ENCODE peak calls at places on chromosome 9, in ten cellular contexts. One of them, this sample, is unnamed.

GRCh38 chr9:2418619-2419018 is 203.0 kb upstream of the VLDLR start:
- DNase-seq in naive thymus-derived CD8-positive, alpha-beta T cell: no peak
- DNase-seq in AG09309: peak
- DNase-seq in fibroblast of pulmonary artery: peak
- DNase-seq in A549: no peak
- DNase-seq in AG08396: no peak
- DNase-seq in right cardiac atrium: no peak
- DNase-seq in CD4-positive, alpha-beta T cell: no peak
- DNase-seq in NCI-H2029: no peak
- DNase-seq in stimulated activated CD4-positive, alpha-beta T cell treated with anti-CD3 and anti-CD28 coated beads, Interleukin-2, amount 100 ng/mL, for 48 hours: no peak
- DNase-seq in this sample: peak

GRCh38 chr9:114852050-114852594 is 46.3 kb upstream of the TNFSF15 start:
- DNase-seq in naive thymus-derived CD8-positive, alpha-beta T cell: no peak
- DNase-seq in AG09309: peak
- DNase-seq in fibroblast of pulmonary artery: peak
- DNase-seq in A549: no peak
- DNase-seq in AG08396: no peak
- DNase-seq in right cardiac atrium: no peak
- DNase-seq in CD4-positive, alpha-beta T cell: no peak
- DNase-seq in NCI-H2029: no peak
- DNase-seq in stimulated activated CD4-positive, alpha-beta T cell treated with anti-CD3 and anti-CD28 coated beads, Interleukin-2, amount 100 ng/mL, for 48 hours: no peak
- DNase-seq in this sample: no peak

GRCh38 chr9:4375424-4376195 is 75.7 kb upstream of the GLIS3 start:
- DNase-seq in naive thymus-derived CD8-positive, alpha-beta T cell: no peak
- DNase-seq in AG09309: peak
- DNase-seq in fibroblast of pulmonary artery: peak
- DNase-seq in A549: peak
- DNase-seq in AG08396: peak
- DNase-seq in right cardiac atrium: no peak
- DNase-seq in CD4-positive, alpha-beta T cell: no peak
- DNase-seq in NCI-H2029: no peak
- DNase-seq in stimulated activated CD4-positive, alpha-beta T cell treated with anti-CD3 and anti-CD28 coated beads, Interleukin-2, amount 100 ng/mL, for 48 hours: no peak
- DNase-seq in this sample: peak

GRCh38 chr9:129208191-129209091 is 30.4 kb upstream of the IER5L start:
- DNase-seq in naive thymus-derived CD8-positive, alpha-beta T cell: peak
- DNase-seq in AG09309: no peak
- DNase-seq in fibroblast of pulmonary artery: no peak
- DNase-seq in A549: no peak
- DNase-seq in AG08396: no peak
- DNase-seq in right cardiac atrium: no peak
- DNase-seq in CD4-positive, alpha-beta T cell: no peak
- DNase-seq in NCI-H2029: no peak
- DNase-seq in stimulated activated CD4-positive, alpha-beta T cell treated with anti-CD3 and anti-CD28 coated beads, Interleukin-2, amount 100 ng/mL, for 48 hours: no peak
- DNase-seq in this sample: no peak

GRCh38 chr9:86355814-86356213 is 1.6 kb upstream of the TUT7 start:
- DNase-seq in naive thymus-derived CD8-positive, alpha-beta T cell: no peak
- DNase-seq in AG09309: no peak
- DNase-seq in fibroblast of pulmonary artery: no peak
- DNase-seq in A549: no peak
- DNase-seq in AG08396: no peak
- DNase-seq in right cardiac atrium: no peak
- DNase-seq in CD4-positive, alpha-beta T cell: no peak
- DNase-seq in NCI-H2029: no peak
- DNase-seq in stimulated activated CD4-positive, alpha-beta T cell treated with anti-CD3 and anti-CD28 coated beads, Interleukin-2, amount 100 ng/mL, for 48 hours: no peak
- DNase-seq in this sample: no peak

GRCh38 chr9:98146101-98146991 is 27.3 kb upstream of the TRIM14 start:
- DNase-seq in naive thymus-derived CD8-positive, alpha-beta T cell: no peak
- DNase-seq in AG09309: peak
- DNase-seq in fibroblast of pulmonary artery: peak
- DNase-seq in A549: peak
- DNase-seq in AG08396: peak
- DNase-seq in right cardiac atrium: no peak
- DNase-seq in CD4-positive, alpha-beta T cell: no peak
- DNase-seq in NCI-H2029: peak
- DNase-seq in stimulated activated CD4-positive, alpha-beta T cell treated with anti-CD3 and anti-CD28 coated beads, Interleukin-2, amount 100 ng/mL, for 48 hours: no peak
- DNase-seq in this sample: peak

GRCh38 chr9:136059851-136060670 is 35.0 kb downstream of the NACC2 start:
- DNase-seq in naive thymus-derived CD8-positive, alpha-beta T cell: no peak
- DNase-seq in AG09309: peak
- DNase-seq in fibroblast of pulmonary artery: peak
- DNase-seq in A549: no peak
- DNase-seq in AG08396: no peak
- DNase-seq in right cardiac atrium: no peak
- DNase-seq in CD4-positive, alpha-beta T cell: no peak
- DNase-seq in NCI-H2029: no peak
- DNase-seq in stimulated activated CD4-positive, alpha-beta T cell treated with anti-CD3 and anti-CD28 coated beads, Interleukin-2, amount 100 ng/mL, for 48 hours: no peak
- DNase-seq in this sample: no peak

GRCh38 chr9:68706579-68707201 is 1.6 kb downstream of the PIP5K1B start:
- DNase-seq in naive thymus-derived CD8-positive, alpha-beta T cell: no peak
- DNase-seq in AG09309: no peak
- DNase-seq in fibroblast of pulmonary artery: no peak
- DNase-seq in A549: no peak
- DNase-seq in AG08396: no peak
- DNase-seq in right cardiac atrium: no peak
- DNase-seq in CD4-positive, alpha-beta T cell: no peak
- DNase-seq in NCI-H2029: no peak
- DNase-seq in stimulated activated CD4-positive, alpha-beta T cell treated with anti-CD3 and anti-CD28 coated beads, Interleukin-2, amount 100 ng/mL, for 48 hours: no peak
- DNase-seq in this sample: no peak

GRCh38 chr9:27368317-27368985 is 71.5 kb upstream of the EQTN start:
- DNase-seq in naive thymus-derived CD8-positive, alpha-beta T cell: no peak
- DNase-seq in AG09309: no peak
- DNase-seq in fibroblast of pulmonary artery: peak
- DNase-seq in A549: no peak
- DNase-seq in AG08396: no peak
- DNase-seq in right cardiac atrium: no peak
- DNase-seq in CD4-positive, alpha-beta T cell: no peak
- DNase-seq in NCI-H2029: no peak
- DNase-seq in stimulated activated CD4-positive, alpha-beta T cell treated with anti-CD3 and anti-CD28 coated beads, Interleukin-2, amount 100 ng/mL, for 48 hours: no peak
- DNase-seq in this sample: no peak

GRCh38 chr9:137298401-137298982 is 3.6 kb downstream of the NRARP start:
- DNase-seq in naive thymus-derived CD8-positive, alpha-beta T cell: no peak
- DNase-seq in AG09309: no peak
- DNase-seq in fibroblast of pulmonary artery: peak
- DNase-seq in A549: no peak
- DNase-seq in AG08396: no peak
- DNase-seq in right cardiac atrium: peak
- DNase-seq in CD4-positive, alpha-beta T cell: no peak
- DNase-seq in NCI-H2029: no peak
- DNase-seq in stimulated activated CD4-positive, alpha-beta T cell treated with anti-CD3 and anti-CD28 coated beads, Interleukin-2, amount 100 ng/mL, for 48 hours: no peak
- DNase-seq in this sample: no peak

GRCh38 chr9:108983885-108984284 is 29.4 kb downstream of the CTNNAL1 start:
- DNase-seq in naive thymus-derived CD8-positive, alpha-beta T cell: no peak
- DNase-seq in AG09309: no peak
- DNase-seq in fibroblast of pulmonary artery: no peak
- DNase-seq in A549: no peak
- DNase-seq in AG08396: no peak
- DNase-seq in right cardiac atrium: no peak
- DNase-seq in CD4-positive, alpha-beta T cell: no peak
- DNase-seq in NCI-H2029: no peak
- DNase-seq in stimulated activated CD4-positive, alpha-beta T cell treated with anti-CD3 and anti-CD28 coated beads, Interleukin-2, amount 100 ng/mL, for 48 hours: no peak
- DNase-seq in this sample: no peak

GRCh38 chr9:133954862-133955529 is 37.1 kb downstream of the VAV2 start:
- DNase-seq in naive thymus-derived CD8-positive, alpha-beta T cell: no peak
- DNase-seq in AG09309: no peak
- DNase-seq in fibroblast of pulmonary artery: no peak
- DNase-seq in A549: no peak
- DNase-seq in AG08396: no peak
- DNase-seq in right cardiac atrium: peak
- DNase-seq in CD4-positive, alpha-beta T cell: no peak
- DNase-seq in NCI-H2029: no peak
- DNase-seq in stimulated activated CD4-positive, alpha-beta T cell treated with anti-CD3 and anti-CD28 coated beads, Interleukin-2, amount 100 ng/mL, for 48 hours: no peak
- DNase-seq in this sample: no peak

GRCh38 chr9:21078702-21079101 is 960 bp upstream of the IFNB1 start:
- DNase-seq in naive thymus-derived CD8-positive, alpha-beta T cell: no peak
- DNase-seq in AG09309: no peak
- DNase-seq in fibroblast of pulmonary artery: no peak
- DNase-seq in A549: peak
- DNase-seq in AG08396: no peak
- DNase-seq in right cardiac atrium: no peak
- DNase-seq in CD4-positive, alpha-beta T cell: no peak
- DNase-seq in NCI-H2029: no peak
- DNase-seq in stimulated activated CD4-positive, alpha-beta T cell treated with anti-CD3 and anti-CD28 coated beads, Interleukin-2, amount 100 ng/mL, for 48 hours: no peak
- DNase-seq in this sample: no peak

GRCh38 chr9:133995012-133995896 is 3.1 kb upstream of the VAV2 start:
- DNase-seq in naive thymus-derived CD8-positive, alpha-beta T cell: no peak
- DNase-seq in AG09309: no peak
- DNase-seq in fibroblast of pulmonary artery: no peak
- DNase-seq in A549: peak
- DNase-seq in AG08396: peak
- DNase-seq in right cardiac atrium: no peak
- DNase-seq in CD4-positive, alpha-beta T cell: no peak
- DNase-seq in NCI-H2029: peak
- DNase-seq in stimulated activated CD4-positive, alpha-beta T cell treated with anti-CD3 and anti-CD28 coated beads, Interleukin-2, amount 100 ng/mL, for 48 hours: no peak
- DNase-seq in this sample: no peak

This sample was measured in LNCaP clone FGC.